ENCODE peak calls at places on chromosomes 16 and 17, in seven cellular contexts. R is upper lobe of left lung, S is GM12878, N is HepG2, W is HCT116, L is K562, B is Panc1. I is an unnamed sample.
A peak's percentile ranks its signal among the peaks of the same experiment; 100 is the strongest.

GRCh38 chr17:50899005-50899460 is 32.9 kb upstream of the TOB1 start:
- ATAC-seq in S (no peak), B (no peak), R (no peak), W (peak; percentile 28), N (peak; percentile 93), L (no peak), I (no peak)

GRCh38 chr17:8185580-8186445 is 4.2 kb downstream of the BORCS6 start:
- ATAC-seq in B (peak; percentile 27), S (peak; percentile 16), L (no peak), R (peak; percentile 62), N (no peak), W (peak; percentile 15), I (peak; percentile 55)

GRCh38 chr16:65809627-65810026 is 556.9 kb upstream of the CDH5 start:
- ATAC-seq in W (no peak), L (peak; percentile 92), B (no peak), S (no peak), R (no peak), N (no peak), I (no peak)

GRCh38 chr16:66976746-66977145 is 11.6 kb upstream of the CES4A start:
- ATAC-seq in L (no peak), S (no peak), B (no peak), N (peak; percentile 9), W (no peak), R (no peak), I (no peak)

GRCh38 chr16:11224096-11224893 is 31.7 kb downstream of the SOCS1 start:
- ATAC-seq in W (peak; percentile 27), L (peak; percentile 100), N (peak; percentile 96), B (peak; percentile 82), R (peak; percentile 91), S (peak; percentile 75), I (peak; percentile 89)

GRCh38 chr16:85858984-85859817 is 39.8 kb upstream of the IRF8 start:
- ATAC-seq in B (no peak), R (no peak), L (no peak), S (peak; percentile 70), N (no peak), W (peak; percentile 4), I (no peak)

GRCh38 chr17:60792250-60792898 is 114.7 kb downstream of the BCAS3 start:
- ATAC-seq in S (peak; percentile 21), B (no peak), N (no peak), W (no peak), R (no peak), L (no peak), I (no peak)

GRCh38 chr17:27586203-27586701 is 44.7 kb upstream of the LGALS9 start:
- ATAC-seq in R (no peak), B (no peak), W (no peak), S (no peak), L (no peak), N (no peak), I (no peak)

GRCh38 chr17:79937435-79937870 is 98.2 kb upstream of the CBX4 start:
- ATAC-seq in S (no peak), N (no peak), L (no peak), R (no peak), B (no peak), W (no peak), I (no peak)

GRCh38 chr17:31171711-31172110 is 76.9 kb downstream of the NF1 start:
- ATAC-seq in N (no peak), W (no peak), R (no peak), B (no peak), S (no peak), L (no peak), I (no peak)

GRCh38 chr17:69501591-69502468 is 87.3 kb downstream of the MAP2K6 start:
- ATAC-seq in B (peak; percentile 79), L (no peak), S (peak; percentile 54), N (peak; percentile 96), R (no peak), W (no peak), I (peak; percentile 65)

GRCh38 chr17:39677072-39677471 is 8.8 kb downstream of the PNMT start:
- ATAC-seq in W (no peak), R (no peak), B (no peak), L (no peak), N (no peak), S (no peak), I (no peak)

GRCh38 chr17:9273334-9274118 is 252.2 kb downstream of the NTN1 start:
- ATAC-seq in N (no peak), L (no peak), R (peak; percentile 49), S (no peak), B (no peak), W (no peak), I (peak; percentile 68)

GRCh38 chr17:39097537-39097936 is 53.9 kb downstream of the PLXDC1 start:
- ATAC-seq in S (no peak), L (no peak), B (no peak), N (no peak), W (no peak), R (no peak), I (no peak)

GRCh38 chr17:74939534-74939933 is 3.8 kb downstream of the OTOP3 start:
- ATAC-seq in W (no peak), S (no peak), L (peak; percentile 42), R (no peak), N (no peak), B (no peak), I (no peak)

GRCh38 chr17:61715348-61715747 is 124.3 kb upstream of the NACA2 start:
- ATAC-seq in S (no peak), B (no peak), N (no peak), R (no peak), W (no peak), L (no peak), I (no peak)

GRCh38 chr17:74454197-74455024 is 12.0 kb upstream of the CD300A start:
- ATAC-seq in B (peak; percentile 96), R (peak; percentile 94), L (peak; percentile 99), N (peak; percentile 50), W (peak; percentile 51), S (peak; percentile 55), I (peak; percentile 50)

GRCh38 chr17:9644910-9645751 is at the start of gene USP43:
- ATAC-seq in B (peak; percentile 81), W (peak; percentile 83), S (peak; percentile 50), R (peak; percentile 93), N (peak; percentile 66), L (peak; percentile 70), I (no peak)

GRCh38 chr17:12995106-12995895 is 22.5 kb downstream of the ELAC2 start:
- ATAC-seq in R (no peak), W (no peak), N (no peak), B (no peak), S (no peak), L (no peak), I (no peak)

GRCh38 chr17:12995896-12996295 is 21.9 kb downstream of the ELAC2 start:
- ATAC-seq in R (no peak), N (no peak), S (no peak), B (no peak), L (no peak), W (no peak), I (no peak)

GRCh38 chr17:12994341-12995074 is 23.3 kb downstream of the ELAC2 start:
- ATAC-seq in L (no peak), W (no peak), S (no peak), B (no peak), R (no peak), N (no peak), I (no peak)

GRCh38 chr17:12992676-12993075 is 25.2 kb downstream of the ELAC2 start:
- ATAC-seq in L (no peak), R (no peak), N (no peak), W (no peak), B (no peak), S (no peak), I (no peak)

DNA sequence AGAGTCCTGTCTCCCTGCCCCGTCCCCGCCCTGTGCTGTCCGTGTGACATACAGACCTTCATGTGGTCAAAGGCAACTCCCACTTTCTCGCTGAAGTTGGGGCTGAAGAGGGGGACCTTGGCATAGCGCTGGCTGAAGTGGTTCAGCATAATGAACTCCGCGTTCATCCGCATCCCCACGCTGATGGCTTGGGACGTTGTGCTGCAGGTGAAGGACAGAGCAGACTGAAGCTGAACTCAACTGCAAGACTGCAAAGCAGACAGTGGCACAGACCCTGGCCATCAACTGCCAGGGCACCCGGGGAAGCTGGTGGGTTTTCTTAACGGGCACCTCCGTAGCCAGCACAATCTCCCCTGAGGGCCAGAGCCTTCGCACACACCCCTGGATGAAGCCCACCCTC is 24.2 kb downstream of the ELAC2 start:
- ATAC-seq in L (no peak), W (no peak), N (no peak), R (peak; percentile 13), B (no peak), S (no peak), I (no peak)
- TF ChIP-seq POLR2AphosphoS5 in L (no peak), W (no peak), N (no peak), R (no peak), B (no peak), S (no peak), I (no peak)

GRCh38 chr17:58533616-58534188 is 19.3 kb upstream of the MTMR4 start:
- ATAC-seq in S (no peak), N (no peak), R (no peak), L (no peak), B (no peak), W (no peak), I (no peak)
- H3K9me3 ChIP-seq in S (no peaks in the 10 kb centered on the region), N (no peaks in the 10 kb centered on the region), R (no peaks in the 10 kb centered on the region), L (no peaks in the 10 kb centered on the region), B (no peaks in the 10 kb centered on the region), W (no peaks in the 10 kb centered on the region), I (no peaks in the 10 kb centered on the region)

GRCh38 chr17:55774834-55775233 is 24.0 kb downstream of the PCTP start:
- ATAC-seq in W (no peak), R (no peak), N (peak; percentile 67), L (no peak), S (no peak), B (no peak), I (no peak)

GRCh38 chr17:55783684-55784245 is 32.9 kb downstream of the PCTP start:
- ATAC-seq in L (no peak), B (no peak), R (peak; percentile 80), N (no peak), W (no peak), S (no peak), I (peak; percentile 97)

GRCh38 chr17:55773671-55774070 is 22.8 kb downstream of the PCTP start:
- ATAC-seq in S (no peak), N (peak; percentile 32), B (no peak), L (no peak), R (no peak), W (no peak), I (no peak)

GRCh38 chr17:55777471-55777971 is 26.7 kb downstream of the PCTP start:
- ATAC-seq in L (no peak), S (no peak), W (no peak), B (no peak), R (no peak), N (no peak), I (no peak)

GRCh38 chr17:55778389-55779118 is 27.7 kb downstream of the PCTP start:
- ATAC-seq in R (no peak), W (no peak), N (no peak), L (no peak), S (no peak), B (no peak), I (no peak)
- TF ChIP-seq POLR2AphosphoS5 in R (no peak), W (no peak), N (no peak), L (no peak), S (no peak), B (no peak), I (no peak)

GRCh38 chr17:16551878-16552636 is 16.9 kb downstream of the ZNF287 start:
- ATAC-seq in W (no peak), S (no peak), N (no peak), B (no peak), R (no peak), L (no peak), I (no peak)

DNA sequence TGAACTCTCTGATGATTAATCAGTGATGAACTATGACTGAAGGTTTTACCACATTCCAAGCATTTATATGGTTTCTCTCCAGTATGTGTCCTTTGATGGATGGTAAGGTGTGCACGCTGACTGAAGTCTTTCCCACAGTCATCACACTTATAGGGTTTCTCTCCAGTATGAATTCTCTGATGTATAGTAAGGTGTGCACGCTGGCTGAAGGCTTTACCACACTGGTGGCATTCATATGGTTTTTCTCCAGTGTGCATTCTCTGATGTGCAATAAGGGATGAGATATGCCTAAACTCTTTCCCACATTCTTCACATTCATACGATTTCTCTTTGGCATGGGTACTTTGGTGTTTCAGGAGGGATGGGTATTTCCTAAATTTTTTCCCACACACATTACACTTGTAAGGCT is 16.4 kb downstream of the ZNF287 start:
- ATAC-seq in R (no peak), S (no peak), N (no peak), W (no peak), L (no peak), B (no peak), I (no peak)
- H3K9me3 ChIP-seq in R (peaks cover 92% of the 10 kb centered on the region), S (peaks cover 37% of the 10 kb centered on the region), N (peaks cover 68% of the 10 kb centered on the region), W (peaks cover 35% of the 10 kb centered on the region), L (peaks cover 8% of the 10 kb centered on the region), B (peaks cover 71% of the 10 kb centered on the region), I (peaks cover 14% of the 10 kb centered on the region)

I was measured in gastroesophageal sphincter.